ENCODE peak calls at places on chromosomes 5 and 9, in seven cellular contexts. Z is PC-3, O is endothelial cell of umbilical vein, B is fibroblast of the aortic adventitia, G is BJ, W is heart right ventricle, A is GM13977. V is an unnamed sample.

GRCh38 chr5:126195410-126196100 is 227.7 kb upstream of the GRAMD2B start:
- DNase-seq in Z (no peak), O (no peak), B (no peak), G (no peak), W (no peak), A (no peak), V (no peak)

GRCh38 chr9:92970467-92970923 is 23.2 kb downstream of the FGD3 start:
- DNase-seq in Z (peak; percentile 67), O (no peak), B (peak; percentile 31), G (no peak), W (no peak), A (no peak), V (no peak)

GRCh38 chr5:16995372-16995771 is 59.3 kb upstream of the MYO10 start:
- DNase-seq in Z (no peak), O (peak; percentile 89), B (peak; percentile 53), G (no peak), W (no peak), A (no peak), V (no peak)

GRCh38 chr9:71446499-71447411 is 321.6 kb downstream of the CEMIP2 start:
- DNase-seq in Z (peak; percentile 38), O (peak; percentile 68), B (peak; percentile 48), G (peak; percentile 6), W (peak; percentile 14), A (peak; percentile 68), V (no peak)

GRCh38 chr9:79526149-79526672 is 45.6 kb upstream of the TLE4 start:
- DNase-seq in Z (no peak), O (no peak), B (no peak), G (no peak), W (no peak), A (no peak), V (no peak)

GRCh38 chr5:148382961-148383360 is 797 bp upstream of the FBXO38 start:
- DNase-seq in Z (peak; percentile 18), O (peak; percentile 60), B (peak; percentile 11), G (no peak), W (no peak), A (no peak), V (no peak)

GRCh38 chr5:113223831-113224604 is 210.8 kb downstream of the TSSK1B start:
- DNase-seq in Z (peak; percentile 22), O (no peak), B (no peak), G (no peak), W (no peak), A (no peak), V (no peak)

GRCh38 chr5:127012933-127013332 is 17.4 kb downstream of the MARCHF3 start:
- DNase-seq in Z (no peak), O (peak; percentile 82), B (peak; percentile 74), G (peak; percentile 49), W (no peak), A (no peak), V (no peak)

GRCh38 chr5:14004598-14005394 is 60.3 kb upstream of the DNAH5 start:
- DNase-seq in Z (no peak), O (no peak), B (peak; percentile 62), G (no peak), W (no peak), A (no peak), V (no peak)

GRCh38 chr5:111748304-111748763 is 8.7 kb downstream of the NREP start:
- DNase-seq in Z (peak; percentile 95), O (peak; percentile 95), B (peak; percentile 77), G (peak; percentile 62), W (no peak), A (no peak), V (no peak)

GRCh38 chr5:39014544-39014943 is 59.7 kb downstream of the RICTOR start:
- DNase-seq in Z (no peak), O (no peak), B (peak; percentile 76), G (peak; percentile 50), W (no peak), A (no peak), V (no peak)

GRCh38 chr5:138611295-138612220 is 36.4 kb upstream of the HSPA9 start:
- DNase-seq in Z (no peak), O (peak; percentile 44), B (no peak), G (no peak), W (no peak), A (no peak), V (no peak)

GRCh38 chr5:159616967-159617366 is 286.7 kb upstream of the IL12B start:
- DNase-seq in Z (peak; percentile 51), O (no peak), B (peak; percentile 59), G (no peak), W (no peak), A (no peak), V (no peak)

GRCh38 chr9:107208121-107208520 is 75.0 kb upstream of the RAD23B start:
- DNase-seq in Z (no peak), O (no peak), B (peak; percentile 68), G (no peak), W (no peak), A (no peak), V (no peak)

GRCh38 chr5:69206528-69207190 is 17.3 kb downstream of the CENPH start:
- DNase-seq in Z (peak; percentile 56), O (no peak), B (peak; percentile 8), G (no peak), W (no peak), A (no peak), V (no peak)

GRCh38 chr5:100560860-100561259 is 25.7 kb downstream of the FAM174A start:
- DNase-seq in Z (peak; percentile 19), O (no peak), B (no peak), G (no peak), W (no peak), A (no peak), V (no peak)

GRCh38 chr5:110815916-110816605 is 77.3 kb downstream of the SLC25A46 start:
- DNase-seq in Z (no peak), O (peak; percentile 24), B (peak; percentile 31), G (no peak), W (no peak), A (no peak), V (no peak)

GRCh38 chr5:139004374-139005307 is 129.5 kb upstream of the LRRTM2 start:
- DNase-seq in Z (peak; percentile 10), O (no peak), B (no peak), G (no peak), W (no peak), A (no peak), V (no peak)

GRCh38 chr5:139482050-139482889 is at the start of gene STING1:
- DNase-seq in Z (peak; percentile 97), O (peak; percentile 90), B (peak; percentile 98), G (peak; percentile 84), W (peak; percentile 71), A (peak; percentile 53), V (peak; percentile 71)

GRCh38 chr9:28032178-28032532 is 458.9 kb upstream of the C9orf72 start:
- DNase-seq in Z (no peak), O (no peak), B (no peak), G (no peak), W (no peak), A (no peak), V (no peak)

GRCh38 chr5:35230043-35230611 is at the start of gene PRLR:
- DNase-seq in Z (peak; percentile 21), O (no peak), B (peak; percentile 27), G (peak; percentile 26), W (peak; percentile 23), A (peak; percentile 45), V (peak; percentile 51)

GRCh38 chr5:1737790-1738405 is 61.7 kb downstream of the MRPL36 start:
- DNase-seq in Z (peak; percentile 53), O (peak; percentile 20), B (peak; percentile 24), G (no peak), W (no peak), A (peak; percentile 80), V (peak; percentile 21)

GRCh38 chr9:136199391-136200288 is 5.3 kb downstream of the LHX3 start:
- DNase-seq in Z (no peak), O (no peak), B (no peak), G (no peak), W (no peak), A (no peak), V (no peak)

GRCh38 chr9:136197930-136198604 is 6.9 kb downstream of the LHX3 start:
- DNase-seq in Z (no peak), O (no peak), B (no peak), G (no peak), W (no peak), A (no peak), V (no peak)

GRCh38 chr9:136197372-136197875 is 7.5 kb downstream of the LHX3 start:
- DNase-seq in Z (no peak), O (no peak), B (no peak), G (no peak), W (no peak), A (no peak), V (no peak)

GRCh38 chr9:136200424-136200823 is 4.5 kb downstream of the LHX3 start:
- DNase-seq in Z (no peak), O (no peak), B (no peak), G (no peak), W (no peak), A (no peak), V (no peak)

DNA sequence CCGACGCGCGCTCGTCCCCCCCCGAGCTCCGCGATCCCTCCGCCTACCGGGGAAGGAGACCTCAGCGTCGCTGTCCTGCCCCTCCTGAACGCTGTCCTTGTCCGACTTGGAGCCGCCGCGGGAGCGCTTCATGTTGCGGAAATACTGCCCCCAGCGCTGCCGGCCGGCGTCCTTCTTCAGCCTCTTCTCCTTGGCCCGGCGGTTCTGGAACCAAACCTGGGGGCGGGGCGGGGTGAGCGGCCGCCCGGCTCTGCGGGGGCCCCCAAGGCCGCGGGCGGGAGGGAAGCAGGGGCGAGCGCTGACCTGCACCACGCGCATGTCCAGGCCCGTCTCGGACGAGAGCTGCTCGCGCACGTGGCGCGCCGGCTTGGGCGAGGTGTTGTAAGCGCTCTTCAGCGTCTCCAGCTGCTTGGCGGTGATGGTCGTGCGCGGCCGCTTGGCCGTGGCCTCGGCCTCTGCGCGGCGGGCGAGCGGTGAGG is 6.3 kb downstream of the LHX3 start:
- DNase-seq in Z (no peak), O (peak; percentile 10), B (no peak), G (no peak), W (no peak), A (no peak), V (no peak)
- TF ChIP-seq CTCF in Z (no peak), O (no peak), B (no peak), G (no peak), W (no peak), A (no peak), V (no peak)

GRCh38 chr5:150490296-150490669 is 17.6 kb upstream of the NDST1 start:
- DNase-seq in Z (no peak), O (no peak), B (no peak), G (no peak), W (no peak), A (no peak), V (no peak)
- TF ChIP-seq CTCF in Z (no peak), O (no peak), B (no peak), G (no peak), W (no peak), A (no peak), V (no peak)

GRCh38 chr5:95823738-95824609 is 1.4 kb upstream of the GLRX start:
- DNase-seq in Z (peak; percentile 92), O (peak; percentile 79), B (peak; percentile 92), G (peak; percentile 89), W (peak; percentile 53), A (no peak), V (peak; percentile 78)
- TF ChIP-seq CTCF in Z (no peak), O (no peak), B (no peak), G (peak; percentile 35), W (no peak), A (no peak), V (no peak)

DNA sequence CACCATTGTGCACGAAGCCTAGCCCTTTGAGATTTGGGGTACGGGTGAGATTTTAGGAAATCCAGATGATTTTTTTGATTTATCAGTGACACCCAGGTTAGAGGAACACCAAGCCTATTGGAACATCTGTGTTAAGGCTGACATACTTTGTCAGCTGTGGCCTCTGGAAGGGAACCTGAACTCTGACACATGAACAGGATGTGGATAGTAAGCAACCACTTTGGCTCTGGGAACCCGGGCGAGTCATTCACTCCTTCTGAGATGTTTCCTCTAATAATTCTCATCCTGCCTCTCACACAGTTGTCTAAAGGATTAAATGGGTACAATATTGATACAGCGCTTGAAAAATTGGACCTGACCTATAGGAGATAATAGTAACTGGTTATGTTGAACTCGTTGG is 67.8 kb downstream of the FGF1 start:
- DNase-seq in Z (peak; percentile 67), O (peak; percentile 35), B (peak; percentile 56), G (no peak), W (no peak), A (no peak), V (no peak)
- TF ChIP-seq CTCF in Z (no peak), O (no peak), B (no peak), G (no peak), W (no peak), A (no peak), V (no peak)